ENCODE peak calls at places on chromosomes 16 and 17, in six cellular contexts. H is stomach, Y is mucosa of descending colon, C is testis, P is fibroblast of the aortic adventitia, O is cardiac fibroblast. B is an unnamed sample.

GRCh38 chr16:15435216-15435864 is 952 bp downstream of the BMERB1 start:
- DNase-seq in H (no peak), Y (no peak), C (no peak), P (no peak), O (peak), B (no peak)

GRCh38 chr16:85403693-85404092 is 209.4 kb upstream of the GSE1 start:
- DNase-seq in H (no peak), Y (no peak), C (peak), P (no peak), O (no peak), B (no peak)

GRCh38 chr16:53768167-53768566 is 64.2 kb downstream of the FTO start:
- DNase-seq in H (no peak), Y (no peak), C (no peak), P (no peak), O (peak), B (peak)

GRCh38 chr17:49993423-49994037 is 1.5 kb downstream of the DLX3 start:
- DNase-seq in H (peak), Y (peak), C (no peak), P (no peak), O (no peak), B (peak)

GRCh38 chr16:709651-710499 is 4.3 kb upstream of the FBXL16 start:
- DNase-seq in H (no peak), Y (no peak), C (peak), P (peak), O (peak), B (peak)

GRCh38 chr16:30903002-30903401 is 6.6 kb downstream of the CTF1 start:
- DNase-seq in H (no peak), Y (no peak), C (no peak), P (no peak), O (no peak), B (no peak)

GRCh38 chr16:89864421-89864820 is 9.0 kb upstream of the TCF25 start:
- DNase-seq in H (no peak), Y (no peak), C (no peak), P (peak), O (peak), B (peak)

GRCh38 chr16:76222087-76222486 is 55.1 kb upstream of the CNTNAP4 start:
- DNase-seq in H (no peak), Y (no peak), C (no peak), P (no peak), O (no peak), B (no peak)

GRCh38 chr17:40532520-40533253 is 31.3 kb upstream of the TNS4 start:
- DNase-seq in H (no peak), Y (no peak), C (no peak), P (peak), O (no peak), B (peak)

DNA sequence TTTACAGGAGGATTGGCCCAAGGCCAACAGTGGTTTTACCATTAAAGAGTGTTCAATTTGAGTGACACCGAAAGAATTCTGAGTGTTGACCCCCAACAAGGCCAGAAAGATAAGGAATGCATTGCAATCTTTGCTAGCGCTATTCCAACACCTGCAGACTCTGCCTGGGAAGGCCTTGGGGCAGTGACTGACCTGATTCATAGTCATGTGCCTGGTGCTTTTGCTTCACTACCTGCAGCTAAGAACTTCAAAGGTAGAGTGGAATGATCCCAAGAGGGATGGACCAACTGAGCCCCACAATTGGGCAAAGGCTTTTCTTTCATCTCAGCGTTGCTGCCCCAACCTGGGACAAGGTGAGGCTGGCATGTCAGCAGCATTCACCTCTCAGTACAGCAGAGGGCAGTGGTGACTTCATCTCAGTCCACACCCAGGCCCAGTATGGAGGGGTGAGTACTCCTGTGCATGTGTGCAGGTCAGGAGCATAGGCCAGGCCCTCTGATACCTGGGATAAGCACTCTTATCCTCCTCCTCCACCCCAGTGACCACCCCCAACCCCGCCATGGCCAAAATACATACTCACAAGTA is 149.6 kb upstream of the GNAO1 start:
- DNase-seq in H (no peak), Y (peak), C (peak), P (no peak), O (peak), B (no peak)
- H3K4me3 ChIP-seq in H (no peak), Y (no peak), C (no peak), P (no peak), O (no peak), B (no peak)

GRCh38 chr17:48333034-48333491 is 97.0 kb downstream of the SKAP1 start:
- DNase-seq in H (no peak), Y (no peak), C (no peak), P (no peak), O (peak), B (peak)

GRCh38 chr17:48330877-48331276 is 99.1 kb downstream of the SKAP1 start:
- DNase-seq in H (no peak), Y (no peak), C (no peak), P (no peak), O (no peak), B (no peak)

GRCh38 chr17:48330386-48330785 is 99.6 kb downstream of the SKAP1 start:
- DNase-seq in H (no peak), Y (no peak), C (no peak), P (no peak), O (no peak), B (no peak)

GRCh38 chr17:48326311-48326710 is 103.7 kb downstream of the SKAP1 start:
- DNase-seq in H (no peak), Y (no peak), C (no peak), P (no peak), O (no peak), B (no peak)

DNA sequence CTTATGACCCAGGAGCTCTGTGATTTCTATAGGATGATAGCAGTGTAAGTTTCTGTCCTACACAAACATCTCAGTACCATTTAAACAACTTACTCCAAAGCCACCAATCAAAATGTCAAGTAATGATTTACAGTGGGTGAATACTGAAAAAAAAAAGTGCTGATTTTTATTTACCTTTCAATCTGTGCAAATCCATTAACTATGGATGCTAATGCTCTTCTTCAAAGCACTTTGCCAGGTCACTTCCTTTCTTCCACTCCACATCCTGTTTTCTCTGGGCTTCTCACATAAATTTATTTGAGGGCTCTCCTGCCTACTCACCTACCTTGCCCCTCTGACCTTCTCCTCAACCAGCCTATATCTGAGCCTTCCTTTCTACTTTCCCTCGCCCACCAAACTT is 101.6 kb downstream of the SKAP1 start:
- DNase-seq in H (no peak), Y (no peak), C (no peak), P (no peak), O (no peak), B (no peak)
- TF ChIP-seq CTCF in H (no peak), Y (no peak), C (no peak), P (no peak), O (no peak), B (no peak)

DNA sequence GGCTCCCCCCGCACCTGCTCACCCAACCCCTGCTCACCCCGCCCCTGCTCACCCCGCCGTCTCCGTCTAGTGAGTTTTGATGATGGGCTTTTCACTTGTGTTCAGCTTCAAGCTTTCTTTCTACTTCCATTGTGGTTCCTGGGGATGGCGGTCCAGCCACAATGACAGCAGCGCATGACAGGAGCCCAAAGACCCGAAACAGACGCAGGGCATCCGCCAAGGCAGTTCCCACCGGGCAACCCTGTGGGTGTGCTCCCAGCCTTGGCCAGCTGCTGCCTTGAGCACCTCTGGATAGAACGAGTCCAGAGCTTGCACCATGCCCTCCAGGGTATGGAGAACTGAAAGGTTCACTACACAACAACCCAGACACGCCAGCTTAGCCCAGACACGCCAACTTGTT is 92.9 kb upstream of the CHMP6 start:
- DNase-seq in H (no peak), Y (no peak), C (no peak), P (no peak), O (no peak), B (no peak)
- H3K4me3 ChIP-seq in H (no peak), Y (no peak), C (no peak), P (no peak), O (no peak), B (no peak)

GRCh38 chr17:37609170-37610040 is at the start of gene SYNRG:
- DNase-seq in H (peak), Y (peak), C (peak), P (peak), O (peak), B (peak)
- TF ChIP-seq CTCF in H (no peak), Y (peak), C (peak), P (peak), O (peak), B (peak)

DNA sequence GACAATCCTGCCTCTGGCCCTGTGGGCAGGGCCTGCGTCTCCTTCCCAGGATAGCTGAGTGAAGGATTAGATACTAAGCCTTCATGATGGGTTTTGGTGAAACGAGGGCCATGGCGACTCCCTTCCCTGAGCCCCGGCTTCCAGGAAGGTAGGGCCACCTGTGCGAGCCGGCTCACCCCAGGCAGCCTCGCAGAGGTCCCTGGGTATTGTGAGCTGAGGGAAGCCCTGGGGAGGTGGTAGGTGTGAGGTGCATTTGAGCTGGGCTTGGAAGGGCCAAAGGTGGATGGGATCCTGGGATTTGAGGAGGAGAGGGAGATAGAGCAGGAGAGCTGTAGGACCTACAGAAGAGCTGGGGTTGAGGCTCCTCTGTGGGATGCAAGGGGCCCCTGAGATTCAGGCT is 6.5 kb upstream of the P2RX1 start:
- DNase-seq in H (no peak), Y (no peak), C (no peak), P (no peak), O (no peak), B (no peak)
- H3K4me3 ChIP-seq in H (no peak), Y (no peak), C (no peak), P (no peak), O (no peak), B (no peak)